ENCODE peak calls at places on chromosome 1, in ten cellular contexts. One of them, this sample, is unnamed. For H3K36me3, the result is how much of the 10 kb centered on the place peaks cover.

GRCh38 chr1:64318428-64318827 is 115.0 kb downstream of the UBE2U start:
- DNase-seq in pancreas: no peak
- DNase-seq in prostate gland: no peak
- DNase-seq in astrocyte: no peak
- DNase-seq in uterus: no peak
- DNase-seq in aorta: no peak
- DNase-seq in heart right ventricle: no peak
- DNase-seq in CD4-positive, CD25-positive, alpha-beta regulatory T cell: no peak
- DNase-seq in kidney epithelial cell: no peak
- DNase-seq in left lung: no peak
- DNase-seq in this sample: no peak

GRCh38 chr1:89953072-89953626 is 41.8 kb upstream of the ZNF326 start:
- DNase-seq in astrocyte: peak
- DNase-seq in left lung: no peak
- DNase-seq in kidney epithelial cell: peak
- DNase-seq in heart right ventricle: no peak
- DNase-seq in pancreas: no peak
- DNase-seq in aorta: no peak
- DNase-seq in uterus: peak
- DNase-seq in prostate gland: no peak
- DNase-seq in CD4-positive, CD25-positive, alpha-beta regulatory T cell: peak
- DNase-seq in this sample: no peak

GRCh38 chr1:103250441-103250861 is 142.1 kb upstream of the COL11A1 start:
- DNase-seq in CD4-positive, CD25-positive, alpha-beta regulatory T cell: no peak
- DNase-seq in heart right ventricle: no peak
- DNase-seq in kidney epithelial cell: no peak
- DNase-seq in prostate gland: no peak
- DNase-seq in uterus: no peak
- DNase-seq in astrocyte: peak
- DNase-seq in left lung: no peak
- DNase-seq in aorta: no peak
- DNase-seq in pancreas: no peak
- DNase-seq in this sample: no peak

GRCh38 chr1:194369060-194369459 is 1182.6 kb upstream of the B3GALT2 start:
- DNase-seq in kidney epithelial cell: no peak
- DNase-seq in astrocyte: peak
- DNase-seq in CD4-positive, CD25-positive, alpha-beta regulatory T cell: no peak
- DNase-seq in aorta: no peak
- DNase-seq in uterus: no peak
- DNase-seq in heart right ventricle: no peak
- DNase-seq in prostate gland: no peak
- DNase-seq in left lung: no peak
- DNase-seq in pancreas: no peak
- DNase-seq in this sample: no peak

GRCh38 chr1:169240449-169241242 is 127.0 kb downstream of the NME7 start:
- DNase-seq in astrocyte: peak
- DNase-seq in CD4-positive, CD25-positive, alpha-beta regulatory T cell: no peak
- DNase-seq in left lung: no peak
- DNase-seq in uterus: no peak
- DNase-seq in pancreas: no peak
- DNase-seq in aorta: no peak
- DNase-seq in kidney epithelial cell: no peak
- DNase-seq in prostate gland: no peak
- DNase-seq in heart right ventricle: no peak
- DNase-seq in this sample: no peak

GRCh38 chr1:160161965-160162705 is 10.7 kb downstream of the ATP1A4 start:
- DNase-seq in aorta: no peak
- DNase-seq in prostate gland: no peak
- DNase-seq in left lung: no peak
- DNase-seq in kidney epithelial cell: no peak
- DNase-seq in heart right ventricle: no peak
- DNase-seq in uterus: no peak
- DNase-seq in CD4-positive, CD25-positive, alpha-beta regulatory T cell: no peak
- DNase-seq in pancreas: no peak
- DNase-seq in astrocyte: no peak
- DNase-seq in this sample: no peak

GRCh38 chr1:161420763-161421455 is 53.2 kb upstream of the CFAP126 start:
- DNase-seq in CD4-positive, CD25-positive, alpha-beta regulatory T cell: no peak
- DNase-seq in aorta: peak
- DNase-seq in prostate gland: no peak
- DNase-seq in kidney epithelial cell: no peak
- DNase-seq in heart right ventricle: no peak
- DNase-seq in astrocyte: no peak
- DNase-seq in uterus: no peak
- DNase-seq in left lung: no peak
- DNase-seq in pancreas: no peak
- DNase-seq in this sample: no peak

GRCh38 chr1:40844887-40845878 is 17.0 kb downstream of the CITED4 start:
- DNase-seq in aorta: peak
- DNase-seq in heart right ventricle: no peak
- DNase-seq in left lung: no peak
- DNase-seq in CD4-positive, CD25-positive, alpha-beta regulatory T cell: no peak
- DNase-seq in pancreas: no peak
- DNase-seq in prostate gland: no peak
- DNase-seq in astrocyte: no peak
- DNase-seq in kidney epithelial cell: no peak
- DNase-seq in uterus: no peak
- DNase-seq in this sample: no peak

GRCh38 chr1:934991-935750 is 11.4 kb downstream of the SAMD11 start:
- DNase-seq in uterus: no peak
- DNase-seq in pancreas: no peak
- DNase-seq in kidney epithelial cell: no peak
- DNase-seq in CD4-positive, CD25-positive, alpha-beta regulatory T cell: no peak
- DNase-seq in prostate gland: no peak
- DNase-seq in aorta: no peak
- DNase-seq in astrocyte: no peak
- DNase-seq in left lung: no peak
- DNase-seq in heart right ventricle: no peak
- DNase-seq in this sample: no peak

GRCh38 chr1:227785812-227786608 is 29.5 kb upstream of the PRSS38 start:
- DNase-seq in aorta: no peak
- DNase-seq in astrocyte: no peak
- DNase-seq in heart right ventricle: no peak
- DNase-seq in CD4-positive, CD25-positive, alpha-beta regulatory T cell: no peak
- DNase-seq in pancreas: no peak
- DNase-seq in uterus: no peak
- DNase-seq in prostate gland: no peak
- DNase-seq in left lung: peak
- DNase-seq in kidney epithelial cell: no peak
- DNase-seq in this sample: no peak

GRCh38 chr1:27552911-27553420 is 51.0 kb downstream of the AHDC1 start:
- DNase-seq in astrocyte: no peak
- DNase-seq in uterus: no peak
- DNase-seq in left lung: no peak
- DNase-seq in CD4-positive, CD25-positive, alpha-beta regulatory T cell: no peak
- DNase-seq in prostate gland: no peak
- DNase-seq in kidney epithelial cell: no peak
- DNase-seq in aorta: no peak
- DNase-seq in heart right ventricle: no peak
- DNase-seq in pancreas: no peak
- DNase-seq in this sample: no peak

GRCh38 chr1:58251415-58252073 is 295.0 kb downstream of the OMA1 start:
- DNase-seq in uterus: no peak
- DNase-seq in left lung: no peak
- DNase-seq in prostate gland: no peak
- DNase-seq in heart right ventricle: no peak
- DNase-seq in CD4-positive, CD25-positive, alpha-beta regulatory T cell: no peak
- DNase-seq in kidney epithelial cell: no peak
- DNase-seq in aorta: no peak
- DNase-seq in astrocyte: no peak
- DNase-seq in pancreas: no peak
- DNase-seq in this sample: no peak

GRCh38 chr1:21341517-21342078 is 51.3 kb upstream of the ECE1 start:
- DNase-seq in uterus: no peak
- DNase-seq in pancreas: no peak
- DNase-seq in left lung: no peak
- DNase-seq in heart right ventricle: no peak
- DNase-seq in kidney epithelial cell: no peak
- DNase-seq in CD4-positive, CD25-positive, alpha-beta regulatory T cell: no peak
- DNase-seq in prostate gland: no peak
- DNase-seq in astrocyte: no peak
- DNase-seq in aorta: no peak
- DNase-seq in this sample: peak

GRCh38 chr1:95257758-95258157 is 23.7 kb downstream of the RWDD3 start:
- DNase-seq in prostate gland: no peak
- DNase-seq in astrocyte: peak
- DNase-seq in aorta: no peak
- DNase-seq in pancreas: no peak
- DNase-seq in kidney epithelial cell: no peak
- DNase-seq in CD4-positive, CD25-positive, alpha-beta regulatory T cell: no peak
- DNase-seq in left lung: no peak
- DNase-seq in heart right ventricle: no peak
- DNase-seq in uterus: no peak
- DNase-seq in this sample: no peak

GRCh38 chr1:19096036-19096833 is 113.8 kb downstream of the UBR4 start:
- DNase-seq in uterus: no peak
- DNase-seq in heart right ventricle: peak
- DNase-seq in astrocyte: no peak
- DNase-seq in prostate gland: peak
- DNase-seq in pancreas: peak
- DNase-seq in kidney epithelial cell: no peak
- DNase-seq in left lung: no peak
- DNase-seq in aorta: no peak
- DNase-seq in CD4-positive, CD25-positive, alpha-beta regulatory T cell: no peak
- DNase-seq in this sample: no peak

GRCh38 chr1:238653693-238654321 is 732.6 kb upstream of the CHRM3 start:
- DNase-seq in kidney epithelial cell: no peak
- DNase-seq in aorta: no peak
- DNase-seq in uterus: no peak
- DNase-seq in heart right ventricle: no peak
- DNase-seq in pancreas: no peak
- DNase-seq in astrocyte: peak
- DNase-seq in left lung: no peak
- DNase-seq in CD4-positive, CD25-positive, alpha-beta regulatory T cell: no peak
- DNase-seq in prostate gland: no peak
- DNase-seq in this sample: no peak

GRCh38 chr1:13799502-13800283 is 99.7 kb downstream of the PRDM2 start:
- DNase-seq in kidney epithelial cell: no peak
- DNase-seq in CD4-positive, CD25-positive, alpha-beta regulatory T cell: no peak
- DNase-seq in heart right ventricle: no peak
- DNase-seq in prostate gland: no peak
- DNase-seq in aorta: no peak
- DNase-seq in uterus: no peak
- DNase-seq in astrocyte: no peak
- DNase-seq in left lung: no peak
- DNase-seq in pancreas: no peak
- DNase-seq in this sample: no peak

GRCh38 chr1:226001852-226002666 is 2.9 kb upstream of the SDE2 start:
- DNase-seq in heart right ventricle: peak
- DNase-seq in uterus: no peak
- DNase-seq in left lung: no peak
- DNase-seq in pancreas: no peak
- DNase-seq in CD4-positive, CD25-positive, alpha-beta regulatory T cell: peak
- DNase-seq in kidney epithelial cell: no peak
- DNase-seq in astrocyte: no peak
- DNase-seq in aorta: no peak
- DNase-seq in prostate gland: peak
- DNase-seq in this sample: peak

DNA sequence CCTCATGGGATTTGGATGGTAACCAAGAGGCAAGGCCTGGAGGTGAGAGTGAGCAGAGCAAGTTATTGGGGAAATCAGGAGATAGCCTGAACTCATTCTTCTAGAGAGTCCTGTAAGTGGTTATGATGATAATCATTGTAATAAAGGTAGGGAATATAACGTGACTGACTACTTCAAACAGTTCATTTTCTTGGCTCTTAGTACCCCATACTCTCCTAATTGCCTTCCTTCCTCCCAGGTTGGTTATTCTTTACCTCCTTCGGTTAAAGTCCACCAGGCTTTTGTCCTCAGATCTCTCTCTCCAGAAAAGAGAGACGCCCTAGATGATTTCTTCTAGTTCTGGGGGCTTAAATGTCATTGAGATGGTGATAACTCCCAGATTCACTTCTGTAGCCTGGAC is 35.3 kb downstream of the KIF1B start:
- DNase-seq in kidney epithelial cell: no peak
- DNase-seq in CD4-positive, CD25-positive, alpha-beta regulatory T cell: no peak
- DNase-seq in left lung: no peak
- DNase-seq in astrocyte: no peak
- DNase-seq in prostate gland: no peak
- DNase-seq in aorta: no peak
- DNase-seq in heart right ventricle: no peak
- DNase-seq in uterus: no peak
- DNase-seq in pancreas: no peak
- DNase-seq in this sample: no peak
- H3K36me3 ChIP-seq in kidney epithelial cell: under half
- H3K36me3 ChIP-seq in CD4-positive, CD25-positive, alpha-beta regulatory T cell: under half
- H3K36me3 ChIP-seq in left lung: under half
- H3K36me3 ChIP-seq in astrocyte: under half
- H3K36me3 ChIP-seq in prostate gland: under half
- H3K36me3 ChIP-seq in aorta: under half
- H3K36me3 ChIP-seq in heart right ventricle: under half
- H3K36me3 ChIP-seq in uterus: under half
- H3K36me3 ChIP-seq in pancreas: under half
- H3K36me3 ChIP-seq in this sample: under half

GRCh38 chr1:11197359-11197758 is 8.2 kb downstream of the ANGPTL7 start:
- DNase-seq in uterus: no peak
- DNase-seq in pancreas: no peak
- DNase-seq in kidney epithelial cell: no peak
- DNase-seq in aorta: no peak
- DNase-seq in left lung: no peak
- DNase-seq in heart right ventricle: no peak
- DNase-seq in CD4-positive, CD25-positive, alpha-beta regulatory T cell: no peak
- DNase-seq in astrocyte: no peak
- DNase-seq in prostate gland: no peak
- DNase-seq in this sample: no peak
- H3K36me3 ChIP-seq in uterus: under half
- H3K36me3 ChIP-seq in pancreas: under half
- H3K36me3 ChIP-seq in kidney epithelial cell: under half
- H3K36me3 ChIP-seq in aorta: under half
- H3K36me3 ChIP-seq in left lung: half or more
- H3K36me3 ChIP-seq in heart right ventricle: under half
- H3K36me3 ChIP-seq in CD4-positive, CD25-positive, alpha-beta regulatory T cell: half or more
- H3K36me3 ChIP-seq in astrocyte: under half
- H3K36me3 ChIP-seq in prostate gland: under half
- H3K36me3 ChIP-seq in this sample: under half

DNA sequence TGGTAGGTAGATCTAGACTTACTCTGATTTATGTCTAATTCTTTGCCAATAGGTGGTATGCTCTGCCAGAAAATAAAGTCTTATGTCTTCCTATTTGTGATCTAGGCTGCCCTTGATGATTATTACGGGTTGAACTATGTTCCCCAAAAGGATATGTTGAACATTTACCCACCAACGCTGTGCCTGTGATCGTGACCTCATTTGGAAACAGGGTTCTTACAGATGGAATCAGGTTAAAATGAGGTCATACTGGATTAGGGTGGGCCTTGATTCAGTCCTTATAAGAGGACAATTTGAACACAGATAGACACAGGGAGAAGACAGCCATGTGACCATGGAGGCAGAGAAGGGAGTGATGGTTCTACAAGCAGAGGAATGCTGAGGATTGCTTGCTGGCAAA is 95.1 kb upstream of the BCAR3 start:
- DNase-seq in left lung: no peak
- DNase-seq in aorta: no peak
- DNase-seq in astrocyte: no peak
- DNase-seq in prostate gland: no peak
- DNase-seq in kidney epithelial cell: no peak
- DNase-seq in CD4-positive, CD25-positive, alpha-beta regulatory T cell: no peak
- DNase-seq in uterus: no peak
- DNase-seq in pancreas: no peak
- DNase-seq in heart right ventricle: no peak
- DNase-seq in this sample: no peak
- H3K36me3 ChIP-seq in left lung: under half
- H3K36me3 ChIP-seq in aorta: under half
- H3K36me3 ChIP-seq in astrocyte: under half
- H3K36me3 ChIP-seq in prostate gland: under half
- H3K36me3 ChIP-seq in kidney epithelial cell: under half
- H3K36me3 ChIP-seq in CD4-positive, CD25-positive, alpha-beta regulatory T cell: under half
- H3K36me3 ChIP-seq in uterus: under half
- H3K36me3 ChIP-seq in pancreas: under half
- H3K36me3 ChIP-seq in heart right ventricle: under half
- H3K36me3 ChIP-seq in this sample: under half

GRCh38 chr1:32367912-32368635 is 5.7 kb downstream of the TSSK3 start:
- DNase-seq in prostate gland: no peak
- DNase-seq in kidney epithelial cell: no peak
- DNase-seq in left lung: no peak
- DNase-seq in CD4-positive, CD25-positive, alpha-beta regulatory T cell: no peak
- DNase-seq in astrocyte: no peak
- DNase-seq in uterus: no peak
- DNase-seq in aorta: peak
- DNase-seq in pancreas: no peak
- DNase-seq in heart right ventricle: no peak
- DNase-seq in this sample: no peak
- H3K36me3 ChIP-seq in prostate gland: under half
- H3K36me3 ChIP-seq in kidney epithelial cell: under half
- H3K36me3 ChIP-seq in left lung: half or more
- H3K36me3 ChIP-seq in CD4-positive, CD25-positive, alpha-beta regulatory T cell: half or more
- H3K36me3 ChIP-seq in astrocyte: under half
- H3K36me3 ChIP-seq in uterus: under half
- H3K36me3 ChIP-seq in aorta: under half
- H3K36me3 ChIP-seq in pancreas: under half
- H3K36me3 ChIP-seq in heart right ventricle: under half
- H3K36me3 ChIP-seq in this sample: under half